ENCODE peak calls at places on chromosomes 3 and 15, in ten cellular contexts. J is neural crest cell, P is hepatocyte, L is tibial artery, D is kidney epithelial cell, Z is mesothelial cell of epicardium, B is uterus, K is brain microvascular endothelial cell, A is foreskin keratinocyte, H is choroid plexus epithelial cell. W is an unnamed sample.

GRCh38 chr3:183991403-183991802 is 26.3 kb downstream of the ABCC5 start:
- DNase-seq in J (no peak), P (no peak), L (no peak), D (no peak), Z (no peak), B (no peak), K (no peak), A (peak; percentile 36), H (no peak), W (no peak)

GRCh38 chr3:149771652-149772271 is 19.5 kb upstream of the COMMD2 start:
- DNase-seq in J (peak; percentile 71), P (peak; percentile 70), L (no peak), D (no peak), Z (peak; percentile 26), B (peak; percentile 50), K (peak; percentile 26), A (no peak), H (peak; percentile 57), W (peak; percentile 57)

GRCh38 chr3:12235691-12236090 is 53.2 kb upstream of the PPARG start:
- DNase-seq in J (no peak), P (no peak), L (no peak), D (no peak), Z (no peak), B (no peak), K (no peak), A (no peak), H (peak; percentile 49), W (no peak)

GRCh38 chr15:32694222-32694983 is 23.4 kb upstream of the GREM1 start:
- DNase-seq in J (no peak), P (no peak), L (no peak), D (no peak), Z (no peak), B (no peak), K (no peak), A (no peak), H (no peak), W (no peak)

GRCh38 chr3:163547045-163547692 is 1531.1 kb downstream of the SI start:
- DNase-seq in J (no peak), P (no peak), L (no peak), D (no peak), Z (no peak), B (no peak), K (no peak), A (no peak), H (no peak), W (no peak)

GRCh38 chr3:36700537-36701248 is 63.7 kb downstream of the DCLK3 start:
- DNase-seq in J (peak; percentile 52), P (peak; percentile 75), L (no peak), D (no peak), Z (peak; percentile 29), B (peak; percentile 29), K (peak; percentile 84), A (no peak), H (peak; percentile 92), W (peak; percentile 67)

GRCh38 chr3:119660474-119661150 is at the start of gene POPDC2:
- DNase-seq in J (no peak), P (no peak), L (no peak), D (no peak), Z (no peak), B (no peak), K (no peak), A (no peak), H (no peak), W (no peak)

GRCh38 chr15:88708256-88709054 is 69.6 kb downstream of the ISG20 start:
- DNase-seq in J (no peak), P (no peak), L (peak; percentile 52), D (no peak), Z (no peak), B (no peak), K (peak; percentile 66), A (no peak), H (no peak), W (peak; percentile 41)

GRCh38 chr3:182491571-182491970 is 301.7 kb upstream of the ATP11B start:
- DNase-seq in J (no peak), P (no peak), L (no peak), D (no peak), Z (no peak), B (no peak), K (no peak), A (no peak), H (no peak), W (no peak)

GRCh38 chr3:182492536-182492935 is 300.8 kb upstream of the ATP11B start:
- DNase-seq in J (no peak), P (no peak), L (no peak), D (no peak), Z (no peak), B (no peak), K (no peak), A (no peak), H (no peak), W (no peak)

GRCh38 chr3:182487048-182487447 is 306.3 kb upstream of the ATP11B start:
- DNase-seq in J (no peak), P (peak; percentile 13), L (no peak), D (no peak), Z (no peak), B (no peak), K (no peak), A (no peak), H (no peak), W (no peak)

GRCh38 chr3:182487621-182488020 is 305.7 kb upstream of the ATP11B start:
- DNase-seq in J (no peak), P (no peak), L (no peak), D (no peak), Z (no peak), B (no peak), K (no peak), A (no peak), H (no peak), W (no peak)

DNA sequence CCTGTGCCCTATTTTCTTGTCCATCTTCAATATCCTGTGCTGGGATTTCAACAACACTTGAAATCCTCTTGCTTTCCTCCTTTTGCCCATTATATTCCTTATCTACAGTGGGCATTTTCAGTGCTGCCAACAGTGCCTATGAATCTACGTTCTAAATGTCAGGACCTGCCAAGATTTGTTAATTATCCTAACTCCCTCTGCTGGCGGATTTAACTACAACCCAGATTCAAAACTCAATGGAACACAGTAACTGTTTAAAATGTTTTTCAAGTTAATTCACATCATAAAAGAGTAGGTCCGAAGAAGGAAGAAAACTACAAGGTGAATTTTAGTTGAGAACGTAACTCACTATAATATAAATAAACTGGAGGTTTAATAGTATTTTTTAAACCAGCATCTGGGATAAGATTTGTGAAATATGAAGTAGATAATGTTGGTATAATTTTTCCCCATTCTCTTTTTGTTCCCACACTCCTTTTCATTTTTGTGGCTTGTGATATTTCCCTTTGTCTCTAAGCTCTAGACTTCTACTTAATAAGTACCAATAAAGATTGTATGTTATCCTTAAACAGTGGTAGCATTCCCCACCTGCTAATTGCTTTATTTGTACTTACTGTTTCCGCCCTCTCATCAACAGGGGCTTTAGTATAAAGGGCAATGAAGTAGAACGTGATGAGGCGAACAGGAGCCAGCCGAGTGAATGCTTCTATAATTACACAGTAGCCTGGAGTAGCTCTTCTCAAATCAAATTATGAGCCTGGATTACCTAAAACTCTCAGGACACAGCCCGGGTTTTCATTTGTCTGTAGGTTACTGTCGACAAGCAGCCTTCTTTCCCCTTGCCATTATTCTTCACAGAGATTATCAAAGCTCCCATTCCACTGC is 302.5 kb upstream of the ATP11B start:
- DNase-seq in J (no peak), P (peak; percentile 29), L (no peak), D (no peak), Z (no peak), B (no peak), K (no peak), A (no peak), H (peak; percentile 15), W (peak; percentile 4)
- TF ChIP-seq CTCF in J (peak; percentile 68), P (peak; percentile 55), L (no peak), D (peak; percentile 51), Z (peak; percentile 42), B (no peak), K (peak; percentile 44), A (peak; percentile 76), H (peak; percentile 29), W (no peak)

DNA sequence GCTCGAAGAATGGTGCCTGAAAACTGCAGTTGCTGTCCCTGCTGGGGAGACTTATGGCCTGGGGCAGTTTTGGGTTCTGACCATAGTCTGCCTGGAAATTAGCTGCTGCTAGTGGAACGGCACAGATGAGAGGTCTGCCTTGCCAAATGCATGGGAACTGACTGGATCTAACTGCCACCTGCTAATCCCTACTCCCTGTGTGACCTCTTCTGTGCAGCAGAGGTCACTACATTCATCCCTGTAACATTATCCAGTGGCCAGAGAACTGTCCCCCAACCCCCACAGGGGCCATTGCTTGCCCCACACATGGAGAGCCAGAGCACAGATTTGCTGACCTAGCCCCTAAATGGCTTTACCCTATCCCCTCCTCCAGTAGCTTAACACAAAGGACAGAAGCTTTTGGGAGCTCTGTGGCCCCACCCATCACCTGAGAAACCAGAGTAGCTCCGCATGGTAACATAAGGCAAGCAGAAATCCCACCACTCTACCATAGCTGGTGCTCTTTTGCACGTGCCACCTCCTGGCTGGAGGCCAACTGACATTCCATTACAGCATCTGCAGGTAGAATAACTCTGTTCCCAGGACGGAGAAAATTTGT is 840.0 kb downstream of the EPHA3 start:
- DNase-seq in J (no peak), P (no peak), L (no peak), D (no peak), Z (no peak), B (no peak), K (no peak), A (no peak), H (no peak), W (no peak)
- TF ChIP-seq CTCF in J (no peak), P (no peak), L (no peak), D (no peak), Z (no peak), B (no peak), K (no peak), A (no peak), H (no peak), W (no peak)

DNA sequence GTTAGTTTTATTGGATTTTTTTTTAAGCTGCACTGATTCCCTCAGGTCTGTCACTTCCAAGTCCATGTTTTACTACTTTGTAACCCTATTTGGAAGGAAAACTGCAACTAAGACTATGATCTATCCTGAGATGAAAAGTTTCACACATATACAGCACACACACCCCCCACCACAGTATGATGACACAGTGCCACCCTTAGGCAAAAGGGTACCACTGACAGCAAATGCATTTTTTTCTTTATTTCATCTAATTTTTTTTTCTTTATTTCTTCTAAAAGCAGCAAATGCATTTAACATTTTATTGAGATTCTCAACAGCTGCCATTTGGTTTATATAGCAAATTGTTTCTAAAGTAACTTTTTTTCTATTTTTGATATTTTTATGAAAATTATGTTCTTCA is 21.2 kb downstream of the NGRN start:
- DNase-seq in J (no peak), P (peak; percentile 40), L (no peak), D (no peak), Z (no peak), B (no peak), K (no peak), A (no peak), H (peak; percentile 51), W (no peak)
- TF ChIP-seq CTCF in J (peak; percentile 48), P (peak; percentile 57), L (no peak), D (peak; percentile 60), Z (no peak), B (peak; percentile 20), K (peak; percentile 50), A (peak; percentile 74), H (peak; percentile 48), W (peak; percentile 40)

DNA sequence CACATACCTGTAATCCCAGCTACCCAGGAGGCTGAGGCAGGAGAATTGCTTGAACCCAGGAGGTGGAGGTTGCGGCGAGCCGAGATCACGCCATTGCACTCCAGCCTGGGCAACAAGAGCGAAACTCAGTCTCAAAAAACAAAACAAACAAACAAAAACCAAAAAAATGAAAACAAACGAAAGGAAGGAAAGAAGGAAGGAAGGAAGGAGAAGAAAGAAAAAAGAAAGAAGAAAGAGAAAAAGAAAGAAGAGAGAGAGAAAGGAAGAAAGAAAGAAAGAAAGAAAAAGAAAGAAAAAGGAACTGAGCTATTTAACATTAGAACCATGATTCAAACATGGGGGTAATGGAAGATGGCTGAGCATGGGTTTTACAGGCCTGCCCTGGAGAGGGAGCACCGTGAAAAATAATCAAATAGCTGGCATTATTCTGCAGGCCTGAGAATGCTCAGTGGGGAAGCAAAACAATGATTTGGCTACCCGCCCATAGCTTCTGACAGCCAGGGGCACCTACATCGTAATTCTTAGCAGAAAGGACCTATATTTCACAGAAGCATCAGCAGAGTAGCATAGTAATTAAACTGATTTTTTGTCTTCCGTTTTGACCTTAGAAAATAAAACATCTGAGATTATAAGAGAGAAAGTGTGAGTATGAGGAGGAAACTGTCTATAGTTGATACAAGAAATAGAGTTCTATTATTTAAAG is 37.7 kb downstream of the BFSP2 start:
- DNase-seq in J (no peak), P (no peak), L (no peak), D (no peak), Z (no peak), B (peak; percentile 28), K (no peak), A (no peak), H (peak; percentile 51), W (no peak)
- TF ChIP-seq CTCF in J (no peak), P (peak; percentile 8), L (no peak), D (peak; percentile 35), Z (no peak), B (no peak), K (peak; percentile 20), A (peak; percentile 20), H (peak; percentile 40), W (no peak)

W was measured in adrenal gland.